ENCODE peak calls at places on chromosomes 5 and 9, in seven cellular contexts. One of them, this sample, is unnamed.
A peak's percentile ranks its signal among the peaks of the same experiment; 100 is the strongest.

GRCh38 chr5:6455571-6456200 is 7.0 kb downstream of the UBE2QL1 start:
- DNase-seq in islet precursor cell: peak; percentile 36
- DNase-seq in astrocyte of the spinal cord: no peak
- DNase-seq in AG08396: no peak
- DNase-seq in brain microvascular endothelial cell: no peak
- DNase-seq in hepatocyte: no peak
- DNase-seq in AG08395: no peak
- DNase-seq in this sample: no peak

GRCh38 chr9:36986548-36987408 is 47.3 kb downstream of the PAX5 start:
- DNase-seq in AG08396: no peak
- DNase-seq in brain microvascular endothelial cell: no peak
- DNase-seq in hepatocyte: no peak
- DNase-seq in AG08395: no peak
- DNase-seq in astrocyte of the spinal cord: no peak
- DNase-seq in islet precursor cell: no peak
- DNase-seq in this sample: no peak

GRCh38 chr9:86703346-86703745 is 244.0 kb downstream of the GAS1 start:
- DNase-seq in brain microvascular endothelial cell: peak; percentile 23
- DNase-seq in astrocyte of the spinal cord: no peak
- DNase-seq in AG08395: no peak
- DNase-seq in hepatocyte: no peak
- DNase-seq in islet precursor cell: no peak
- DNase-seq in AG08396: no peak
- DNase-seq in this sample: no peak

GRCh38 chr5:58188287-58188651 is 271.6 kb downstream of the PLK2 start:
- DNase-seq in AG08396: peak; percentile 41
- DNase-seq in hepatocyte: peak; percentile 8
- DNase-seq in islet precursor cell: peak; percentile 76
- DNase-seq in AG08395: peak; percentile 40
- DNase-seq in brain microvascular endothelial cell: peak; percentile 82
- DNase-seq in astrocyte of the spinal cord: peak; percentile 56
- DNase-seq in this sample: no peak

GRCh38 chr5:154308457-154309360 is 118.2 kb downstream of the GALNT10 start:
- DNase-seq in hepatocyte: no peak
- DNase-seq in AG08395: peak; percentile 65
- DNase-seq in brain microvascular endothelial cell: peak; percentile 82
- DNase-seq in astrocyte of the spinal cord: peak; percentile 62
- DNase-seq in AG08396: peak; percentile 23
- DNase-seq in islet precursor cell: peak; percentile 53
- DNase-seq in this sample: no peak

GRCh38 chr5:126055348-126055729 is 367.9 kb upstream of the GRAMD2B start:
- DNase-seq in AG08395: no peak
- DNase-seq in hepatocyte: no peak
- DNase-seq in brain microvascular endothelial cell: no peak
- DNase-seq in astrocyte of the spinal cord: no peak
- DNase-seq in AG08396: no peak
- DNase-seq in islet precursor cell: no peak
- DNase-seq in this sample: peak; percentile 46

GRCh38 chr5:113170707-113171106 is 194.1 kb downstream of the DCP2 start:
- DNase-seq in hepatocyte: no peak
- DNase-seq in brain microvascular endothelial cell: no peak
- DNase-seq in AG08395: no peak
- DNase-seq in AG08396: no peak
- DNase-seq in islet precursor cell: no peak
- DNase-seq in astrocyte of the spinal cord: no peak
- DNase-seq in this sample: no peak

GRCh38 chr5:76014005-76014404 is 69.2 kb upstream of the SV2C start:
- DNase-seq in islet precursor cell: no peak
- DNase-seq in astrocyte of the spinal cord: no peak
- DNase-seq in hepatocyte: no peak
- DNase-seq in brain microvascular endothelial cell: no peak
- DNase-seq in AG08396: no peak
- DNase-seq in AG08395: no peak
- DNase-seq in this sample: no peak

GRCh38 chr5:72187388-72188070 is 80.3 kb downstream of the MAP1B start:
- DNase-seq in brain microvascular endothelial cell: no peak
- DNase-seq in AG08395: no peak
- DNase-seq in hepatocyte: no peak
- DNase-seq in islet precursor cell: no peak
- DNase-seq in astrocyte of the spinal cord: no peak
- DNase-seq in AG08396: no peak
- DNase-seq in this sample: no peak

GRCh38 chr5:160542281-160542680 is 120.6 kb downstream of the PTTG1 start:
- DNase-seq in islet precursor cell: no peak
- DNase-seq in astrocyte of the spinal cord: no peak
- DNase-seq in AG08395: no peak
- DNase-seq in AG08396: no peak
- DNase-seq in brain microvascular endothelial cell: no peak
- DNase-seq in hepatocyte: no peak
- DNase-seq in this sample: no peak

GRCh38 chr9:132791699-132792240 is 86.3 kb downstream of the AK8 start:
- DNase-seq in brain microvascular endothelial cell: no peak
- DNase-seq in AG08396: no peak
- DNase-seq in astrocyte of the spinal cord: no peak
- DNase-seq in AG08395: no peak
- DNase-seq in islet precursor cell: peak; percentile 29
- DNase-seq in hepatocyte: no peak
- DNase-seq in this sample: no peak

GRCh38 chr5:152124413-152125082 is 199.9 kb upstream of the GLRA1 start:
- DNase-seq in hepatocyte: no peak
- DNase-seq in astrocyte of the spinal cord: no peak
- DNase-seq in AG08395: no peak
- DNase-seq in brain microvascular endothelial cell: no peak
- DNase-seq in AG08396: no peak
- DNase-seq in islet precursor cell: no peak
- DNase-seq in this sample: no peak

GRCh38 chr5:170769236-170769635 is 14.3 kb upstream of the GABRP start:
- DNase-seq in brain microvascular endothelial cell: no peak
- DNase-seq in AG08395: no peak
- DNase-seq in astrocyte of the spinal cord: no peak
- DNase-seq in AG08396: no peak
- DNase-seq in hepatocyte: no peak
- DNase-seq in islet precursor cell: no peak
- DNase-seq in this sample: peak; percentile 58